ENCODE peak calls at places on chromosome X, in six cellular contexts. I is GM12878, V is K562, W is H1, D is HepG2, Z is GM12892. S is an unnamed sample.

GRCh38 chrX:70039758-70040157 is 10.0 kb downstream of the AWAT2 start:
- DNase-seq in I (no peak), V (no peak), W (no peak), D (no peak), Z (no peak), S (no peak)

GRCh38 chrX:17860179-17860780 is 818 bp downstream of the RAI2 start:
- DNase-seq in I (no peak), V (no peak), W (peak), D (no peak), Z (peak), S (no peak)

GRCh38 chrX:18883234-18883960 is 100.5 kb downstream of the PHKA2 start:
- DNase-seq in I (no peak), V (no peak), W (no peak), D (peak), Z (no peak), S (no peak)

GRCh38 chrX:22959204-22959920 is 40.4 kb upstream of the DDX53 start:
- DNase-seq in I (no peak), V (no peak), W (no peak), D (no peak), Z (no peak), S (no peak)

GRCh38 chrX:16207631-16208030 is 40.4 kb downstream of the MAGEB17 start:
- DNase-seq in I (no peak), V (no peak), W (no peak), D (no peak), Z (no peak), S (no peak)

GRCh38 chrX:39065051-39065871 is 264.0 kb downstream of the MID1IP1 start:
- DNase-seq in I (no peak), V (no peak), W (peak), D (no peak), Z (no peak), S (no peak)

GRCh38 chrX:86714441-86714840 is 566.2 kb downstream of the DACH2 start:
- DNase-seq in I (no peak), V (no peak), W (no peak), D (no peak), Z (no peak), S (no peak)

GRCh38 chrX:129654652-129655546 is at the start of gene APLN:
- DNase-seq in I (no peak), V (no peak), W (peak), D (no peak), Z (no peak), S (no peak)

GRCh38 chrX:15142084-15142715 is 127.7 kb downstream of the ASB9 start:
- DNase-seq in I (no peak), V (no peak), W (no peak), D (peak), Z (no peak), S (no peak)

GRCh38 chrX:74924449-74925209 is 623 bp downstream of the NEXMIF start:
- DNase-seq in I (no peak), V (no peak), W (peak), D (no peak), Z (peak), S (peak)

GRCh38 chrX:92231391-92231790 is 452.2 kb downstream of the PCDH11X start:
- DNase-seq in I (no peak), V (no peak), W (no peak), D (no peak), Z (no peak), S (no peak)

GRCh38 chrX:103640401-103641155 is 11.8 kb downstream of the TCEAL1 start:
- DNase-seq in I (no peak), V (no peak), W (no peak), D (no peak), Z (no peak), S (no peak)

GRCh38 chrX:1750267-1750666 is 135.4 kb downstream of the ASMT start:
- DNase-seq in I (no peak), V (no peak), W (no peak), D (no peak), Z (no peak), S (no peak)

GRCh38 chrX:18377802-18378201 is 23.3 kb upstream of the SCML2 start:
- DNase-seq in I (no peak), V (peak), W (peak), D (peak), Z (no peak), S (no peak)

GRCh38 chrX:120402363-120402762 is 40.5 kb downstream of the ATP1B4 start:
- DNase-seq in I (no peak), V (no peak), W (no peak), D (no peak), Z (no peak), S (no peak)

GRCh38 chrX:103565752-103566151 is 19.6 kb upstream of the TCEAL4 start:
- DNase-seq in I (no peak), V (no peak), W (no peak), D (no peak), Z (no peak), S (no peak)

GRCh38 chrX:15769300-15769954 is 20.9 kb upstream of the ZRSR2 start:
- DNase-seq in I (no peak), V (no peak), W (no peak), D (no peak), Z (no peak), S (no peak)

GRCh38 chrX:150753968-150754367 is 60.8 kb downstream of the MTMR1 start:
- DNase-seq in I (no peak), V (no peak), W (no peak), D (no peak), Z (no peak), S (no peak)
- TF ChIP-seq TAF1 in I (no peak), V (no peak), W (no peak), D (no peak), Z (no peak), S (no peak)

GRCh38 chrX:131778269-131779218 is 234.7 kb downstream of the OR13H1 start:
- DNase-seq in I (peak), V (no peak), W (no peak), D (no peak), Z (no peak), S (no peak)
- TF ChIP-seq POLR2AphosphoS5 in I (no peak), V (no peak), W (no peak), D (no peak), Z (no peak), S (no peak)

DNA sequence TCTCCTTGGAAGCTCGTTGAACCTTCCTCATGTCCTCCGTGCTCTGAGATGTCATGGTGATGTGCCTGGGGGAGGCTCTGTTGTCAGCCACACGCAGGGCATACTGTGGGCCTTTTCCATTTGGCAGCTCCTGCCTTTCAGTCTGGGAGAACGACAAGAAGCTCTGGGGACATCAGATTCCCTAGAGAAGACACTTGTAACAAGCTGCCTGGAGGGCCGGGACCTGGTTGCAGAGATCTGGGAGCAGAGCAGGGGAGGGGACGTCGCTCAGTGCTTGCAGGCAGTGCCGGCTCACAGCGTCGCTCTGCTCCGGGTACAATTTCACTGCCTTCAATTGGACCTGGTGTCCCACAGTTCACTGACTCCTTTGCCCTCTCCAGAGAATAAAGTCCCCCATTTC is 19.0 kb upstream of the MECP2 start:
- DNase-seq in I (no peak), V (no peak), W (no peak), D (no peak), Z (no peak), S (no peak)
- TF ChIP-seq POLR2A in I (no peak), V (no peak), W (no peak), D (no peak), Z (no peak), S (no peak)

DNA sequence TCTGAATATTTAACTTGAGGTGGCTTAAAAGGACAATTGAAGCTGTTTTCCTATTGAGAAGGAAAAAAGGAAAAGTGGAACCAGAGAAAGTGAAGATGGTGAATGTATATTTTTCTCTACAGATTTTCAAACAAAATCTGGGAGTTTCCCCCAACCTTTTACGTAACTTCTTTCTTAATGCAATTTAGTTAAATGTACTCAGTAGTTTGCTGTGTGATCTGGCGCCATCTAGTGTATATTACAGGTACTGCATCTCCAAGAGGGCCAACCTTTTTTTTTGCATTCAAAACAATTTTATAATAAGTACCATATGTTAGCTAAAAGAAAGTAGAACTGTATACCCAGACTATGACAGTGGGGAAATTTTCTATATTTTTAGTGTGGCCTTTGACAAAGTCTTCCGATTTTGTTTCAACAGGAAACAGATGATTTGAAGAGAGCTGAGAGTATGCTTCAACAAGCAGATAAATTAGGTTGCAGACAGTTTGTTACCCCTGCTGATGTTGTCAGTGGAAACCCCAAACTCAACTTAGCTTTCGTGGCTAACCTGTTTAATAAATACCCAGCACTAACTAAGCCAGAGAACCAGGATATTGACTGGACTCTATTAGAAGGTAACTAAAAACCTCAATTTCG is 82.0 kb downstream of the PLS3 start:
- DNase-seq in I (peak), V (peak), W (no peak), D (peak), Z (no peak), S (no peak)
- TF ChIP-seq TAF1 in I (no peak), V (no peak), W (no peak), D (no peak), Z (no peak), S (no peak)

DNA sequence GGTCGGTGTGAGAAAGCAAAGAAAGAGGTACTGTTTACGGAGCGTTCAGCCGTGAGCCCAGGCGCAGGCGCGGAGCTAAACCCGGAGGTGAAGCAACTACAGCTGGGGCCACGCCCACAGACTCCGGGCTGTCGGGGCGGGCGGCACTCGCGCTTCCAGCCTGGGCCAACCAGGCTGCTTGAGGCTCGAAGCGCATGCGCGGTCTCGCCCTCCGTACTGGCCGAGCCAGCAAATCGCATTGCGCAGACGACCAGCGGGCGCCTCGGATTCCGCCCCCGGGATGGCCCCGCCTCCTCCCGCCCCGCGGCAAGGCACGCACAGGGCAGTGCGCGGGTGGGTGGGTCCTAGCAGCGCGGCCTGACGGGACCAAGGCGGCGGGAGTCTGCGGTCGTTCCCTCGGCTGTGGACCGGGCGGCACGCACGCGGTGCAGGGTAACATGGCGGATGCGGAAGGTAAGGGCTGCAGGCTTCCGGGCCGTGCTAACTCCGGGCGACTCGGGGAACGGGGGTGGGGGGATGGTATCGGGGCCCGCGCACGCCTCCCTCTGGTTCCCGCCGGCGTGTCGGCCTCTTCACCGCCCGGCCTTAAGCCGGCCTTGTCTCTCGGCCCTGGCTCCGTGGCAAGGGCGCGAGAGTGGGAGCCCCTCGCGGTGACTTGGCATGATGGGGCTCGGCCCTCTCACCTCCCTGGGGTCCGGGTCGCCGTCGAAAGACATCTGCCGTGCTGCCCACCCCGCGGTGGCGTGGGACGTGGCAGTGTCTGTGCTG is at the start of gene DKC1:
- DNase-seq in I (peak), V (peak), W (peak), D (peak), Z (peak), S (peak)
- TF ChIP-seq POLR2AphosphoS5 in I (peak), V (peak), W (peak), D (peak), Z (peak), S (peak)

DNA sequence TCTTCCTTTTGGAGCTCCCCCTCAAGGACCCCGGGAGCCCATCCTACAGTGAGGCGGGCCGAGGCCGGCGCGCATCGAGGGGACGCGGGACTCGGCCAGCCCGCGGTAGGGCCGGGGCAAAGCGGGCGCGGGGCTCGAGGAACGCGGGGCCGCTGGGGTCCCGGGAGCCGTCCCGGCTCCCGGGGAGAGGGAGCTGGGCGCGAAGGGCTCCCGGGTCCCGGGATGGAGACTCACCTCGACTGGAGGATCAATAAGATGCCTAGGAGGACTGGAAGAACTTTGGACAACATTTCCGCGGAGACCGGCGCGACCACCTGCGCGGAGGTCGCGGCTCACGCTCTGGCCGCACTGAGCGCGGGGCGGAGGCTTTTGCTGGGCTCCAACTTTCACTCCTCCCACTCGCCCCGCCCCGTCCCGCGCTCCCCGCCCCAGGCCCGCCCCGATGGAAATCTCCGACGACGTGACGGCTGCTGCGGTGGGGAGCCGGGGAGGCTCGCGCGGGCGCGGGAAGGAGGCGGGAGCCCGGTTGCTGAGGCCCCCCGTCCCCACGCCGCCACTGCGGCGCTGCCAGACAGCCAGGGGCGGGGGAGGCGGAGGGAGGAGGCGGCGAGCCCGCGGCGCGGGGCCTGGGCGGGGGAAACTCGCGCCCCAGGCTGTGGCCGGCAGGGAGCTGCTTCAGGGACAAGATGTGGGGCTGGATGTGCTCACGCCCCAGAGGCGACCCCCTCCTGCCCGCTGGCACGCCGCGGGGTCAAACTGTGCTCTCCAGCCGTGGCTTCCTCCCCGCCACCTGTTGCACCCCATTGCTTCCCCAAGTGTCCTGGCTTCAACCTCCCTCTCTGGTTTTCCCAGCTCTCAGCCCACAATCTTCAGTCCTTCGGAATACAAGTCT is at the start of gene GABRE:
- DNase-seq in I (no peak), V (peak), W (peak), D (no peak), Z (no peak), S (no peak)
- TF ChIP-seq POLR2A in I (no peak), V (peak), W (no peak), D (peak), Z (no peak), S (no peak)

GRCh38 chrX:150036181-150036580 is 97.9 kb upstream of the EOLA2 start:
- DNase-seq in I (no peak), V (no peak), W (no peak), D (peak), Z (no peak), S (no peak)
- TF ChIP-seq TAF1 in I (no peak), V (no peak), W (no peak), D (no peak), Z (no peak), S (no peak)

DNA sequence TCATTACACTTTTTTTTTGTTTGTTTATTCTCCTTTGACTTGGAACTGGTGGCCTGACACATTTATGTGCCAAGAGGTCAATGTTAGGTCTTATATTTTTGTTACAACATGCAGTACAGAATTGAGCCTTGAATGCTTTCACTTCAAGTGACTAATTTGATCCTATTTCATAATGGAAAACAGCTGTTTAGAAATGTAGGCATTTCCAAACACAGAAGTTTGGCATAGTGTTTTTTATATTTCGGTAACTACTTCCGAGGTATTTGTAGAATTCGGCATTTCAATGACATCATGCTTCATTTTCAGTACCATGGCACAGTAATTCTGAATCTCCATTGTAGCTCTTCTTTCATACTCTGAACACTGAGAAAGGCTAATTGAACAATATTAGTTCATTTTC is 11.5 kb downstream of the FAM120C start:
- DNase-seq in I (no peak), V (no peak), W (no peak), D (no peak), Z (no peak), S (no peak)
- TF ChIP-seq POLR2AphosphoS5 in I (no peak), V (no peak), W (no peak), D (no peak), Z (no peak), S (no peak)

GRCh38 chrX:40729923-40730584 is 5.3 kb downstream of the MED14 start:
- DNase-seq in I (no peak), V (peak), W (no peak), D (no peak), Z (no peak), S (no peak)

GRCh38 chrX:40736170-40736505 is 796 bp upstream of the MED14 start:
- DNase-seq in I (no peak), V (peak), W (no peak), D (peak), Z (no peak), S (no peak)

GRCh38 chrX:40733691-40734090 is 1.7 kb downstream of the MED14 start:
- DNase-seq in I (no peak), V (no peak), W (no peak), D (no peak), Z (no peak), S (no peak)

GRCh38 chrX:40734956-40735317 is 405 bp downstream of the MED14 start:
- DNase-seq in I (no peak), V (no peak), W (no peak), D (no peak), Z (no peak), S (no peak)

GRCh38 chrX:40735318-40736169 is at the start of gene MED14:
- DNase-seq in I (peak), V (peak), W (peak), D (peak), Z (peak), S (peak)
- TF ChIP-seq POLR2A in I (peak), V (peak), W (no peak), D (peak), Z (peak), S (peak)